ENCODE peak calls at places on chromosomes 5 and 9, in six cellular contexts. V is A673; K is HS-5; W is GM04504; X is CD4-positive, CD25-positive, alpha-beta regulatory T cell; J is stimulated activated CD4-positive, alpha-beta T cell treated with anti-CD3 and anti-CD28 coated beads, Interleukin-15, amount 100 ng/mL, for 1 hour. G is an unnamed sample.

GRCh38 chr9:1510712-1511111 is 460.6 kb downstream of the DMRT2 start:
- DNase-seq in V (no peak), K (no peak), J (no peak), W (no peak), X (no peak), G (no peak)

GRCh38 chr5:8114597-8115266 is 245.8 kb downstream of the MTRR start:
- DNase-seq in X (no peak), K (no peak), J (no peak), W (no peak), V (no peak), G (no peak)

GRCh38 chr5:173550641-173551040 is 65.8 kb downstream of the BOD1 start:
- DNase-seq in V (no peak), W (no peak), X (no peak), K (no peak), J (no peak), G (no peak)

GRCh38 chr5:73974871-73975351 is 348.9 kb downstream of the ARHGEF28 start:
- DNase-seq in W (no peak), X (no peak), V (no peak), K (no peak), J (no peak), G (peak; percentile 51)

GRCh38 chr5:146797683-146798082 is 80.9 kb downstream of the PPP2R2B start:
- DNase-seq in V (no peak), W (no peak), J (no peak), K (no peak), X (no peak), G (no peak)

GRCh38 chr9:136439550-136440408 is at the start of gene INPP5E:
- DNase-seq in V (peak; percentile 84), W (peak; percentile 38), X (peak; percentile 76), K (no peak), J (peak; percentile 76), G (peak; percentile 72)

GRCh38 chr9:13351768-13352386 is 72.4 kb upstream of the MPDZ start:
- DNase-seq in V (peak; percentile 63), W (peak; percentile 18), X (no peak), J (no peak), K (peak; percentile 14), G (peak; percentile 74)

GRCh38 chr9:36461341-36461740 is 61.3 kb upstream of the RNF38 start:
- DNase-seq in V (no peak), J (no peak), X (no peak), K (no peak), W (peak; percentile 5), G (peak; percentile 59)

GRCh38 chr9:134658378-134658955 is 16.9 kb downstream of the COL5A1 start:
- DNase-seq in W (no peak), K (no peak), V (no peak), X (no peak), J (no peak), G (no peak)

GRCh38 chr5:42842860-42843641 is 31.4 kb upstream of the SELENOP start:
- DNase-seq in K (no peak), V (no peak), X (no peak), J (no peak), W (no peak), G (peak; percentile 11)

GRCh38 chr9:121861501-121862180 is 210.2 kb downstream of the DAB2IP start:
- DNase-seq in J (no peak), V (peak; percentile 21), X (no peak), W (no peak), K (no peak), G (no peak)